ENCODE peak calls at places on chromosomes 1 and 21, in four cellular contexts. T, O, X and B are unnamed samples.

GRCh38 chr1:161390559-161390858 is 22.8 kb upstream of the CFAP126 start:
- DNase-seq in O (no peak), X (no peak), T (no peak), B (no peak)

GRCh38 chr1:175072131-175072941 is 4.7 kb downstream of the TNN start:
- DNase-seq in T (peak; percentile 43), X (peak; percentile 73), O (no peak), B (no peak)

GRCh38 chr1:92125204-92125603 is 45.1 kb downstream of the BTBD8 start:
- DNase-seq in O (no peak), X (no peak), T (no peak), B (no peak)

GRCh38 chr1:240575976-240576666 is 35.8 kb downstream of the GREM2 start:
- DNase-seq in X (no peak), T (peak; percentile 48), O (no peak), B (peak; percentile 4)

GRCh38 chr1:89850844-89851410 is 30.1 kb downstream of the LRRC8D start:
- DNase-seq in O (no peak), X (no peak), T (no peak), B (no peak)

GRCh38 chr1:40665335-40666171 is at the start of gene RIMS3:
- DNase-seq in O (peak; percentile 65), T (no peak), X (peak; percentile 98), B (no peak)

GRCh38 chr1:17340358-17340757 is 31.6 kb upstream of the PADI6 start:
- DNase-seq in O (no peak), T (no peak), X (no peak), B (no peak)

GRCh38 chr1:20411196-20411980 is 74.6 kb downstream of the CAMK2N1 start:
- DNase-seq in O (no peak), X (no peak), T (peak; percentile 89), B (peak; percentile 73)

GRCh38 chr21:42733037-42733632 is 79.7 kb downstream of the PDE9A start:
- DNase-seq in T (no peak), X (no peak), O (no peak), B (no peak)

GRCh38 chr1:8259498-8260290 is 58.2 kb upstream of the SLC45A1 start:
- DNase-seq in X (no peak), T (peak; percentile 71), O (no peak), B (no peak)

GRCh38 chr1:82299680-82300079 is 498.9 kb downstream of the ADGRL2 start:
- DNase-seq in O (no peak), T (no peak), X (no peak), B (no peak)

GRCh38 chr1:222334026-222334680 is 213.8 kb downstream of the HHIPL2 start:
- DNase-seq in O (no peak), X (no peak), T (peak; percentile 10), B (no peak)

GRCh38 chr1:165910764-165911421 is 83.5 kb downstream of the UCK2 start:
- DNase-seq in T (no peak), O (no peak), X (no peak), B (no peak)

GRCh38 chr1:11729498-11730428 is 6.2 kb upstream of the AGTRAP start:
- DNase-seq in O (no peak), X (no peak), T (no peak), B (no peak)

GRCh38 chr1:7229696-7230095 is 444.4 kb downstream of the CAMTA1 start:
- DNase-seq in T (peak; percentile 14), X (no peak), O (no peak), B (no peak)

GRCh38 chr1:208652300-208653160 is 408.3 kb upstream of the PLXNA2 start:
- DNase-seq in X (peak; percentile 52), T (peak; percentile 25), O (no peak), B (peak; percentile 17)

GRCh38 chr1:237911911-237912310 is 21.2 kb upstream of the ZP4 start:
- DNase-seq in O (no peak), X (no peak), T (no peak), B (no peak)

GRCh38 chr1:68725353-68725752 is 228.5 kb upstream of the DEPDC1 start:
- DNase-seq in O (no peak), T (no peak), X (no peak), B (no peak)

GRCh38 chr1:229642376-229642775 is 16.3 kb downstream of the URB2 start:
- DNase-seq in T (no peak), O (no peak), X (no peak), B (no peak)

GRCh38 chr1:177566495-177566894 is 395.7 kb downstream of the BRINP2 start:
- DNase-seq in T (no peak), X (no peak), O (no peak), B (no peak)

GRCh38 chr1:22114083-22115012 is 28.5 kb downstream of the WNT4 start:
- DNase-seq in X (no peak), O (no peak), T (peak; percentile 49), B (peak; percentile 77)

GRCh38 chr1:182789138-182790076 is at the start of gene NPL:
- DNase-seq in X (peak; percentile 90), T (peak; percentile 37), O (peak; percentile 76), B (no peak)

GRCh38 chr1:26743426-26744059 is 44.2 kb upstream of the PIGV start:
- DNase-seq in X (no peak), T (no peak), O (no peak), B (no peak)

GRCh38 chr1:71196685-71197084 is 115.8 kb upstream of the ZRANB2 start:
- DNase-seq in T (no peak), O (no peak), X (no peak), B (no peak)

GRCh38 chr1:34050711-34051485 is 114.1 kb downstream of the CSMD2 start:
- DNase-seq in O (no peak), X (no peak), T (no peak), B (no peak)

GRCh38 chr1:213724640-213725536 is 262.9 kb upstream of the PROX1 start:
- DNase-seq in X (no peak), T (peak; percentile 2), O (no peak), B (no peak)